ENCODE peak calls at places on chromosome 21, in seven cellular contexts. One of them, this sample, is unnamed.

GRCh38 chr21:15159382-15160020 is 94.7 kb upstream of the NRIP1 start:
- DNase-seq in mesenchymal stem cell: no peak
- DNase-seq in cardiac muscle cell: no peak
- DNase-seq in body of pancreas: no peak
- DNase-seq in IMR-90: no peak
- DNase-seq in lower lobe of right lung: no peak
- DNase-seq in aorta: no peak
- DNase-seq in this sample: no peak

GRCh38 chr21:37829043-37829442 is 87.2 kb downstream of the KCNJ6 start:
- DNase-seq in mesenchymal stem cell: no peak
- DNase-seq in cardiac muscle cell: no peak
- DNase-seq in body of pancreas: no peak
- DNase-seq in IMR-90: no peak
- DNase-seq in lower lobe of right lung: no peak
- DNase-seq in aorta: no peak
- DNase-seq in this sample: no peak

GRCh38 chr21:30491963-30492428 is at the start of gene KRTAP19-3:
- DNase-seq in mesenchymal stem cell: no peak
- DNase-seq in cardiac muscle cell: no peak
- DNase-seq in body of pancreas: no peak
- DNase-seq in IMR-90: no peak
- DNase-seq in lower lobe of right lung: no peak
- DNase-seq in aorta: no peak
- DNase-seq in this sample: no peak

GRCh38 chr21:35048183-35048601 is 910 bp downstream of the RUNX1 start:
- DNase-seq in mesenchymal stem cell: peak; percentile 81
- DNase-seq in cardiac muscle cell: no peak
- DNase-seq in body of pancreas: no peak
- DNase-seq in IMR-90: no peak
- DNase-seq in lower lobe of right lung: peak; percentile 67
- DNase-seq in aorta: peak; percentile 61
- DNase-seq in this sample: no peak

GRCh38 chr21:21200103-21200938 is 202.1 kb downstream of the NCAM2 start:
- DNase-seq in mesenchymal stem cell: peak; percentile 96
- DNase-seq in cardiac muscle cell: no peak
- DNase-seq in body of pancreas: no peak
- DNase-seq in IMR-90: peak; percentile 99
- DNase-seq in lower lobe of right lung: no peak
- DNase-seq in aorta: peak; percentile 73
- DNase-seq in this sample: no peak

GRCh38 chr21:14956826-14957225 is 108.0 kb downstream of the NRIP1 start:
- DNase-seq in mesenchymal stem cell: no peak
- DNase-seq in cardiac muscle cell: no peak
- DNase-seq in body of pancreas: no peak
- DNase-seq in IMR-90: peak; percentile 85
- DNase-seq in lower lobe of right lung: no peak
- DNase-seq in aorta: no peak
- DNase-seq in this sample: no peak

GRCh38 chr21:27565418-27565817 is 598.5 kb upstream of the ADAMTS5 start:
- DNase-seq in mesenchymal stem cell: no peak
- DNase-seq in cardiac muscle cell: no peak
- DNase-seq in body of pancreas: no peak
- DNase-seq in IMR-90: no peak
- DNase-seq in lower lobe of right lung: no peak
- DNase-seq in aorta: no peak
- DNase-seq in this sample: no peak

GRCh38 chr21:35506352-35506751 is 457.2 kb upstream of the RUNX1 start:
- DNase-seq in mesenchymal stem cell: no peak
- DNase-seq in cardiac muscle cell: no peak
- DNase-seq in body of pancreas: no peak
- DNase-seq in IMR-90: no peak
- DNase-seq in lower lobe of right lung: no peak
- DNase-seq in aorta: no peak
- DNase-seq in this sample: no peak

GRCh38 chr21:16514316-16514715 is 784.5 kb downstream of the USP25 start:
- DNase-seq in mesenchymal stem cell: no peak
- DNase-seq in cardiac muscle cell: no peak
- DNase-seq in body of pancreas: no peak
- DNase-seq in IMR-90: no peak
- DNase-seq in lower lobe of right lung: no peak
- DNase-seq in aorta: no peak
- DNase-seq in this sample: no peak

GRCh38 chr21:38773108-38774061 is 32.3 kb upstream of the ETS2 start:
- DNase-seq in mesenchymal stem cell: peak; percentile 97
- DNase-seq in cardiac muscle cell: no peak
- DNase-seq in body of pancreas: no peak
- DNase-seq in IMR-90: peak; percentile 99
- DNase-seq in lower lobe of right lung: no peak
- DNase-seq in aorta: peak; percentile 75
- DNase-seq in this sample: no peak

GRCh38 chr21:26795866-26796329 is 49.3 kb downstream of the ADAMTS1 start:
- DNase-seq in mesenchymal stem cell: peak; percentile 97
- DNase-seq in cardiac muscle cell: no peak
- DNase-seq in body of pancreas: peak; percentile 26
- DNase-seq in IMR-90: peak; percentile 100
- DNase-seq in lower lobe of right lung: no peak
- DNase-seq in aorta: peak; percentile 55
- DNase-seq in this sample: peak; percentile 57

GRCh38 chr21:22374218-22374969 is 1376.2 kb downstream of the NCAM2 start:
- DNase-seq in mesenchymal stem cell: no peak
- DNase-seq in cardiac muscle cell: no peak
- DNase-seq in body of pancreas: no peak
- DNase-seq in IMR-90: no peak
- DNase-seq in lower lobe of right lung: no peak
- DNase-seq in aorta: no peak
- DNase-seq in this sample: no peak

GRCh38 chr21:28712396-28712795 is 280.3 kb downstream of the LTN1 start:
- DNase-seq in mesenchymal stem cell: no peak
- DNase-seq in cardiac muscle cell: no peak
- DNase-seq in body of pancreas: no peak
- DNase-seq in IMR-90: no peak
- DNase-seq in lower lobe of right lung: no peak
- DNase-seq in aorta: no peak
- DNase-seq in this sample: no peak

GRCh38 chr21:39681845-39682244 is 63.1 kb upstream of the IGSF5 start:
- DNase-seq in mesenchymal stem cell: peak; percentile 60
- DNase-seq in cardiac muscle cell: no peak
- DNase-seq in body of pancreas: no peak
- DNase-seq in IMR-90: peak; percentile 13
- DNase-seq in lower lobe of right lung: no peak
- DNase-seq in aorta: no peak
- DNase-seq in this sample: no peak

GRCh38 chr21:38787461-38788274 is 18.1 kb upstream of the ETS2 start:
- DNase-seq in mesenchymal stem cell: peak; percentile 86
- DNase-seq in cardiac muscle cell: no peak
- DNase-seq in body of pancreas: peak; percentile 83
- DNase-seq in IMR-90: peak; percentile 76
- DNase-seq in lower lobe of right lung: no peak
- DNase-seq in aorta: no peak
- DNase-seq in this sample: no peak

GRCh38 chr21:25709684-25710265 is 24.9 kb downstream of the ATP5PF start:
- DNase-seq in mesenchymal stem cell: no peak
- DNase-seq in cardiac muscle cell: no peak
- DNase-seq in body of pancreas: no peak
- DNase-seq in IMR-90: no peak
- DNase-seq in lower lobe of right lung: no peak
- DNase-seq in aorta: no peak
- DNase-seq in this sample: no peak

GRCh38 chr21:29056005-29056404 is 17.4 kb downstream of the CCT8 start:
- DNase-seq in mesenchymal stem cell: no peak
- DNase-seq in cardiac muscle cell: no peak
- DNase-seq in body of pancreas: no peak
- DNase-seq in IMR-90: peak; percentile 20
- DNase-seq in lower lobe of right lung: no peak
- DNase-seq in aorta: no peak
- DNase-seq in this sample: no peak

GRCh38 chr21:35508389-35508888 is 459.3 kb upstream of the RUNX1 start:
- DNase-seq in mesenchymal stem cell: peak; percentile 91
- DNase-seq in cardiac muscle cell: no peak
- DNase-seq in body of pancreas: peak; percentile 20
- DNase-seq in IMR-90: peak; percentile 65
- DNase-seq in lower lobe of right lung: peak; percentile 84
- DNase-seq in aorta: peak; percentile 88
- DNase-seq in this sample: no peak

GRCh38 chr21:14591882-14592281 is 45.8 kb upstream of the SAMSN1 start:
- DNase-seq in mesenchymal stem cell: peak; percentile 76
- DNase-seq in cardiac muscle cell: no peak
- DNase-seq in body of pancreas: no peak
- DNase-seq in IMR-90: no peak
- DNase-seq in lower lobe of right lung: no peak
- DNase-seq in aorta: peak; percentile 54
- DNase-seq in this sample: no peak

GRCh38 chr21:38178653-38179503 is 77.9 kb upstream of the KCNJ15 start:
- DNase-seq in mesenchymal stem cell: no peak
- DNase-seq in cardiac muscle cell: no peak
- DNase-seq in body of pancreas: no peak
- DNase-seq in IMR-90: no peak
- DNase-seq in lower lobe of right lung: no peak
- DNase-seq in aorta: no peak
- DNase-seq in this sample: no peak

GRCh38 chr21:39483917-39484316 is 32.1 kb downstream of the SH3BGR start:
- DNase-seq in mesenchymal stem cell: peak; percentile 42
- DNase-seq in cardiac muscle cell: no peak
- DNase-seq in body of pancreas: no peak
- DNase-seq in IMR-90: peak; percentile 52
- DNase-seq in lower lobe of right lung: no peak
- DNase-seq in aorta: no peak
- DNase-seq in this sample: no peak

GRCh38 chr21:43733060-43733459 is 14.1 kb downstream of the PDXK start:
- DNase-seq in mesenchymal stem cell: no peak
- DNase-seq in cardiac muscle cell: no peak
- DNase-seq in body of pancreas: no peak
- DNase-seq in IMR-90: no peak
- DNase-seq in lower lobe of right lung: no peak
- DNase-seq in aorta: no peak
- DNase-seq in this sample: no peak

GRCh38 chr21:43734131-43734634 is 15.3 kb downstream of the PDXK start:
- DNase-seq in mesenchymal stem cell: no peak
- DNase-seq in cardiac muscle cell: no peak
- DNase-seq in body of pancreas: peak; percentile 72
- DNase-seq in IMR-90: no peak
- DNase-seq in lower lobe of right lung: no peak
- DNase-seq in aorta: peak; percentile 42
- DNase-seq in this sample: no peak

GRCh38 chr21:43731476-43731875 is 12.5 kb downstream of the PDXK start:
- DNase-seq in mesenchymal stem cell: no peak
- DNase-seq in cardiac muscle cell: no peak
- DNase-seq in body of pancreas: no peak
- DNase-seq in IMR-90: no peak
- DNase-seq in lower lobe of right lung: no peak
- DNase-seq in aorta: no peak
- DNase-seq in this sample: no peak

GRCh38 chr21:43733529-43734071 is 14.7 kb downstream of the PDXK start:
- DNase-seq in mesenchymal stem cell: peak; percentile 16
- DNase-seq in cardiac muscle cell: no peak
- DNase-seq in body of pancreas: no peak
- DNase-seq in IMR-90: peak; percentile 79
- DNase-seq in lower lobe of right lung: no peak
- DNase-seq in aorta: peak; percentile 49
- DNase-seq in this sample: no peak

GRCh38 chr21:43731891-43732711 is 13.2 kb downstream of the PDXK start:
- DNase-seq in mesenchymal stem cell: no peak
- DNase-seq in cardiac muscle cell: no peak
- DNase-seq in body of pancreas: no peak
- DNase-seq in IMR-90: no peak
- DNase-seq in lower lobe of right lung: no peak
- DNase-seq in aorta: peak; percentile 42
- DNase-seq in this sample: no peak
- H3K27ac ChIP-seq in mesenchymal stem cell: peak overlapping the region; percentile 8
- H3K27ac ChIP-seq in cardiac muscle cell: no peak overlapping the region
- H3K27ac ChIP-seq in body of pancreas: peak overlapping the region; percentile 31
- H3K27ac ChIP-seq in IMR-90: no peak overlapping the region
- H3K27ac ChIP-seq in lower lobe of right lung: no peak overlapping the region
- H3K27ac ChIP-seq in aorta: no peak overlapping the region
- H3K27ac ChIP-seq in this sample: peak overlapping the region; percentile 70

GRCh38 chr21:33840771-33841170 is 74.8 kb downstream of the ATP5PO start:
- DNase-seq in mesenchymal stem cell: no peak
- DNase-seq in cardiac muscle cell: no peak
- DNase-seq in body of pancreas: no peak
- DNase-seq in IMR-90: peak; percentile 28
- DNase-seq in lower lobe of right lung: no peak
- DNase-seq in aorta: no peak
- DNase-seq in this sample: no peak

GRCh38 chr21:33844104-33844889 is 71.3 kb downstream of the ATP5PO start:
- DNase-seq in mesenchymal stem cell: peak; percentile 76
- DNase-seq in cardiac muscle cell: peak; percentile 32
- DNase-seq in body of pancreas: peak; percentile 44
- DNase-seq in IMR-90: no peak
- DNase-seq in lower lobe of right lung: no peak
- DNase-seq in aorta: no peak
- DNase-seq in this sample: no peak

GRCh38 chr21:33841561-33841960 is 74.0 kb downstream of the ATP5PO start:
- DNase-seq in mesenchymal stem cell: no peak
- DNase-seq in cardiac muscle cell: no peak
- DNase-seq in body of pancreas: no peak
- DNase-seq in IMR-90: no peak
- DNase-seq in lower lobe of right lung: no peak
- DNase-seq in aorta: no peak
- DNase-seq in this sample: no peak

GRCh38 chr21:33844890-33845205 is 70.8 kb downstream of the ATP5PO start:
- DNase-seq in mesenchymal stem cell: no peak
- DNase-seq in cardiac muscle cell: no peak
- DNase-seq in body of pancreas: no peak
- DNase-seq in IMR-90: no peak
- DNase-seq in lower lobe of right lung: no peak
- DNase-seq in aorta: no peak
- DNase-seq in this sample: no peak

DNA sequence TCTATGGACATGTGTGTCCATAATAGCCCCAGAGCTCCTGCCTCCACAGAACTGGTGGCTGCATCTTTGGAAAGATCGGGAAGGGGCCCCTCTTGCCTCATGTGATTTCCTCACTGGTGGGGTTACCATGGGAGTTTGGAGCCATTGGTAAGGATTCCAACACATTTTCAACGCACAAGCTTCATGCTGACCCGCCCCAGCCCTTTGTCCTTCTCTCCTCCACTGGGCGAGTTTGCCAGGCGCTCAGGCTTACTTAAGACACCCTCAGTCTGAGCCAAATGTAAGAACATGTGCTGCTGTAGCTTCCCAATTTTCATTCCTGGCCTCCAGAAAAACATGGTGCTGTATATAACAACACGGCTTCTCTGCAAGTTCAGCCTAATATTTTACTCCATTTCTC is 72.4 kb downstream of the ATP5PO start:
- DNase-seq in mesenchymal stem cell: no peak
- DNase-seq in cardiac muscle cell: no peak
- DNase-seq in body of pancreas: no peak
- DNase-seq in IMR-90: no peak
- DNase-seq in lower lobe of right lung: no peak
- DNase-seq in aorta: no peak
- DNase-seq in this sample: no peak
- H3K27ac ChIP-seq in mesenchymal stem cell: no peak overlapping the region
- H3K27ac ChIP-seq in cardiac muscle cell: peak overlapping the region; percentile 52
- H3K27ac ChIP-seq in body of pancreas: peak overlapping the region; percentile 61
- H3K27ac ChIP-seq in IMR-90: no peak overlapping the region
- H3K27ac ChIP-seq in lower lobe of right lung: peak overlapping the region; percentile 56
- H3K27ac ChIP-seq in aorta: no peak overlapping the region
- H3K27ac ChIP-seq in this sample: peak overlapping the region; percentile 4

GRCh38 chr21:45875416-45875760 is 106.2 kb upstream of the COL6A1 start:
- DNase-seq in mesenchymal stem cell: no peak
- DNase-seq in cardiac muscle cell: no peak
- DNase-seq in body of pancreas: no peak
- DNase-seq in IMR-90: no peak
- DNase-seq in lower lobe of right lung: no peak
- DNase-seq in aorta: peak; percentile 31
- DNase-seq in this sample: no peak
- H3K27ac ChIP-seq in mesenchymal stem cell: peak overlapping the region; percentile 93
- H3K27ac ChIP-seq in cardiac muscle cell: no peak overlapping the region
- H3K27ac ChIP-seq in body of pancreas: no peak overlapping the region
- H3K27ac ChIP-seq in IMR-90: peak overlapping the region; percentile 97
- H3K27ac ChIP-seq in lower lobe of right lung: no peak overlapping the region
- H3K27ac ChIP-seq in aorta: no peak overlapping the region
- H3K27ac ChIP-seq in this sample: no peak overlapping the region

GRCh38 chr21:32915099-32915498 is 110.6 kb upstream of the OLIG2 start:
- DNase-seq in mesenchymal stem cell: no peak
- DNase-seq in cardiac muscle cell: no peak
- DNase-seq in body of pancreas: no peak
- DNase-seq in IMR-90: no peak
- DNase-seq in lower lobe of right lung: no peak
- DNase-seq in aorta: no peak
- DNase-seq in this sample: no peak
- H3K27ac ChIP-seq in mesenchymal stem cell: no peak overlapping the region
- H3K27ac ChIP-seq in cardiac muscle cell: no peak overlapping the region
- H3K27ac ChIP-seq in body of pancreas: no peak overlapping the region
- H3K27ac ChIP-seq in IMR-90: no peak overlapping the region
- H3K27ac ChIP-seq in lower lobe of right lung: no peak overlapping the region
- H3K27ac ChIP-seq in aorta: no peak overlapping the region
- H3K27ac ChIP-seq in this sample: no peak overlapping the region

This sample was measured in caudate nucleus.